ENCODE peak calls at places on chromosomes 7 and 10, in ten cellular contexts. Y is coronary artery; J is PC-9; U is osteocyte; O is B cell; X is Panc1; L is fibroblast of lung; Q is kidney epithelial cell; B is CD8-positive, alpha-beta T cell; W is stomach. K is an unnamed sample.

GRCh38 chr10:74598891-74599566 is 227.4 kb upstream of the KAT6B start:
- DNase-seq in W (no peak), O (no peak), J (no peak), B (no peak), Y (no peak), Q (no peak), U (no peak), X (no peak), L (peak), K (no peak)

GRCh38 chr7:92460109-92460508 is 12.8 kb downstream of the GATAD1 start:
- DNase-seq in J (peak), Q (no peak), U (no peak), O (no peak), W (no peak), Y (no peak), B (no peak), L (no peak), X (no peak), K (no peak)

GRCh38 chr7:122219253-122219865 is 75.3 kb upstream of the AASS start:
- DNase-seq in B (no peak), O (no peak), Y (no peak), U (no peak), L (peak), X (peak), W (no peak), J (no peak), Q (no peak), K (no peak)

GRCh38 chr10:121104476-121105111 is 253.4 kb downstream of the WDR11 start:
- DNase-seq in W (no peak), J (no peak), X (no peak), B (no peak), Q (no peak), U (no peak), L (no peak), O (no peak), Y (no peak), K (no peak)

GRCh38 chr10:35300063-35300699 is 36.1 kb upstream of the CCNY start:
- DNase-seq in Y (no peak), L (peak), J (no peak), O (peak), B (no peak), Q (no peak), W (no peak), U (peak), X (peak), K (no peak)

GRCh38 chr10:133030791-133031190 is 56.9 kb upstream of the ADGRA1 start:
- DNase-seq in J (no peak), O (no peak), U (no peak), Y (no peak), B (no peak), X (no peak), L (no peak), W (no peak), Q (no peak), K (no peak)

GRCh38 chr7:135929692-135930091 is 47.5 kb downstream of the MTPN start:
- DNase-seq in Q (no peak), L (no peak), W (no peak), O (no peak), J (no peak), X (no peak), U (no peak), Y (no peak), B (no peak), K (no peak)

GRCh38 chr7:132298782-132299181 is 277.5 kb downstream of the PLXNA4 start:
- DNase-seq in L (peak), B (no peak), Q (peak), U (no peak), X (no peak), J (no peak), W (no peak), Y (no peak), O (no peak), K (no peak)

GRCh38 chr7:88218836-88219605 is 817 bp downstream of the SRI start:
- DNase-seq in U (no peak), B (peak), W (peak), O (peak), J (peak), L (peak), Y (peak), X (no peak), Q (no peak), K (peak)

GRCh38 chr10:124644771-124645170 is 99.4 kb downstream of the FAM53B start:
- DNase-seq in X (no peak), J (no peak), L (no peak), W (no peak), Y (no peak), B (no peak), O (no peak), U (no peak), Q (no peak), K (no peak)

GRCh38 chr7:92742186-92742585 is 94.2 kb downstream of the CDK6 start:
- DNase-seq in X (no peak), W (no peak), B (no peak), O (no peak), L (no peak), U (no peak), J (no peak), Q (no peak), Y (no peak), K (no peak)

GRCh38 chr10:79293841-79294705 is 53.2 kb upstream of the PPIF start:
- DNase-seq in L (peak), W (no peak), X (no peak), B (no peak), Y (no peak), O (peak), Q (peak), J (peak), U (no peak), K (no peak)

GRCh38 chr7:6442114-6442513 is 5.6 kb downstream of the DAGLB start:
- DNase-seq in J (no peak), B (no peak), Y (no peak), Q (no peak), O (no peak), X (no peak), W (no peak), U (no peak), L (peak), K (no peak)

GRCh38 chr10:46546591-46547330 is 9.7 kb downstream of the GPRIN2 start:
- DNase-seq in U (peak), O (peak), W (peak), J (no peak), X (no peak), Q (no peak), B (no peak), Y (peak), L (no peak), K (no peak)

GRCh38 chr7:47568569-47568968 is 13.3 kb downstream of the TNS3 start:
- DNase-seq in X (no peak), B (no peak), W (no peak), U (no peak), Q (no peak), Y (no peak), J (no peak), L (no peak), O (no peak), K (no peak)

GRCh38 chr10:11908536-11908935 is 85.4 kb downstream of the PROSER2 start:
- DNase-seq in O (no peak), J (no peak), L (no peak), Q (no peak), B (no peak), W (no peak), U (no peak), X (no peak), Y (no peak), K (no peak)

GRCh38 chr7:50937727-50938126 is 155.0 kb upstream of the GRB10 start:
- DNase-seq in O (no peak), U (no peak), X (no peak), W (no peak), Q (no peak), B (no peak), Y (no peak), L (no peak), J (no peak), K (no peak)

GRCh38 chr7:42192851-42193456 is 44.1 kb downstream of the GLI3 start:
- DNase-seq in U (no peak), Y (no peak), Q (no peak), J (no peak), O (no peak), W (no peak), B (no peak), L (peak), X (no peak), K (no peak)

GRCh38 chr10:69861251-69862240 is 59.8 kb downstream of the COL13A1 start:
- DNase-seq in Q (peak), W (no peak), U (no peak), O (no peak), J (peak), Y (no peak), L (peak), X (peak), B (no peak), K (peak)

GRCh38 chr10:130810856-130811255 is 500.7 kb downstream of the TCERG1L start:
- DNase-seq in B (no peak), O (no peak), Q (no peak), J (no peak), W (no peak), L (no peak), Y (peak), X (no peak), U (peak), K (no peak)

GRCh38 chr10:59878915-59879314 is 27.4 kb downstream of the CCDC6 start:
- DNase-seq in W (no peak), Y (no peak), J (no peak), B (no peak), Q (no peak), O (no peak), X (no peak), L (no peak), U (no peak), K (no peak)

GRCh38 chr7:119219663-119220062 is 995.2 kb downstream of the ANKRD7 start:
- DNase-seq in B (no peak), W (no peak), X (no peak), Y (no peak), Q (no peak), J (no peak), O (no peak), L (no peak), U (no peak), K (no peak)

GRCh38 chr10:110664483-110665420 is 20.6 kb downstream of the RBM20 start:
- DNase-seq in W (no peak), Q (peak), X (peak), J (peak), O (no peak), Y (peak), L (peak), B (no peak), U (no peak), K (peak)

GRCh38 chr10:77103213-77103612 is 534.4 kb downstream of the KCNMA1 start:
- DNase-seq in Q (no peak), U (no peak), B (no peak), Y (no peak), L (no peak), J (no peak), W (no peak), X (no peak), O (no peak), K (no peak)

GRCh38 chr7:75888464-75889222 is 9.8 kb downstream of the RHBDD2 start:
- DNase-seq in Y (no peak), U (no peak), O (no peak), W (peak), B (no peak), X (no peak), L (no peak), Q (no peak), J (no peak), K (no peak)

GRCh38 chr10:48604408-48605263 is at the start of gene ARHGAP22:
- DNase-seq in Q (no peak), O (peak), U (peak), J (no peak), X (no peak), B (no peak), L (peak), W (no peak), Y (peak), K (no peak)

GRCh38 chr10:27564880-27565279 is 60.8 kb downstream of the RAB18 start:
- DNase-seq in J (no peak), O (no peak), U (no peak), B (no peak), W (no peak), Q (no peak), L (no peak), Y (no peak), X (no peak), K (no peak)

GRCh38 chr7:150442811-150443210 is 7.6 kb upstream of the GIMAP8 start:
- DNase-seq in X (no peak), Q (no peak), U (peak), Y (no peak), O (no peak), B (no peak), L (no peak), W (no peak), J (no peak), K (no peak)

GRCh38 chr7:34155225-34155908 is 250.0 kb downstream of the BMPER start:
- DNase-seq in W (no peak), X (no peak), B (no peak), L (peak), U (no peak), Q (peak), Y (no peak), J (no peak), O (no peak), K (peak)

DNA sequence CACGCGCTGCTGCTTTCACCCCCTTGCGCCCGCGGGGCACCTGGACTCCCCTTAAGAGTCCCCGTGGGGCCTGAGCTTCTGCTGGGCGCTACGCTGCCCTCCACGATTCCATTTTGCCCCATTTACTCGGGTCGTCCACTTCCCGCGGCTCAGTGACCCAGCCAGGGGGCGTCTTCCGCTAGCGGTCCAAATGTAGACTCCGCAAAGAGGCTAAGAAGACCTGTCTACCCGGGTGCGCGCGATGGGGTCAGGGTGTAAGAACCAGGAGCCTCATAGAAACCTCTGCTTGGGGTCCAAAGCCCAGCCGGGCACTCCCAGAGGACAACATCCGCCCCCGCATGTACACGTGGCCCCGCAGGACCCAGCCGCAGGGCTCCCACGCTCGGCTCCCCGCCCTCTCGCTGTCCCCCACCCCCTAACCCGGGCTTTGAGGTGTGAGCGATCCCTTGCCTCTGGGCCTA is 5.2 kb upstream of the HMX2 start:
- DNase-seq in U (no peak), O (no peak), B (no peak), L (no peak), Y (no peak), X (no peak), Q (no peak), J (no peak), W (no peak), K (no peak)
- TF ChIP-seq CTCF in U (no peak), O (no peak), B (no peak), L (no peak), Y (no peak), X (no peak), Q (peak), J (no peak), W (no peak), K (no peak)

DNA sequence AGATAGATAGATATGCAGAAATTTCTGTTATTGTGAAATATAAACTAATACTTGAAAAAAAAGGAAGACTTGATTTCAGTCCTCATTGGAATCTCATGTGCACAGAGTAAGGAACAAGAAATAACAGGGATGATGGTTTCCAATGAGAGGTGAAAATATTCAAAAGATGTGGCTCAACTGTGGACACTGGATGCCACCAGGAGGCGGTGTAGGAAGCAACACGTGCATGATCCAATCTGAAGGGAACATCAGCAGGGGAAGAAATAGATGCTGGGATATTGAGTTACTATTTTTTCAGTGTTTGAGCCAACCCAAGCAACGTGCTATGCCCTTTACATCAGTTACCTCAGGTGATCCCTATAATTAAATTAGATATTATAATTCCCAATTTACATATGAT is 710.8 kb upstream of the LRRTM3 start:
- DNase-seq in O (no peak), J (no peak), Y (no peak), L (no peak), W (no peak), X (no peak), B (no peak), U (no peak), Q (no peak), K (no peak)
- TF ChIP-seq CTCF in O (no peak), J (no peak), Y (no peak), L (no peak), W (no peak), X (peak), B (no peak), U (no peak), Q (no peak), K (peak)

DNA sequence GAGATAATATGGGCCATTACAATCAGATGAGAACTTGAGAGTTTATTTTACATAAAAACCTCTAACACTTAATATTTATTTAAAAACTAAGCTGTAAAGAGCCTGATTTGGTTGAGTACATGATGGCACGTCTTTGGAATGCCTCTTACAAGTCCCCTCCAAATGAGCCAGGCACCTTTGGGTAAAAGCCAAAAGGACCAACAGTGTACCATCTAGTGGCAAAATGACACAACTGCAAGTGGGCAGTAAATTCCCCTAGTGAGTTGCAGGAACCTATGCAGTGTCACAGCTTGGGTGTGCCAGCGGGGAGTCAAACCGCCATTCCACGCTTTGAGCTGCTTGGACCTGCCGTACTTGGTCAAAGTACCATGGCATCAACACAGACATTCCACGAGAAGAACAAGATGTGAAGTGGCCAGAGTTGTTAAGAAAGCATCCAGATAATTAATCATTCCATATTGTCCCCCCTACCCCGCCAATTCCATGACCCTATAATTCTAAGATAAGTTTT is 115.3 kb downstream of the SORBS1 start:
- DNase-seq in J (peak), X (peak), Y (peak), L (peak), U (no peak), O (peak), B (no peak), W (peak), Q (no peak), K (peak)
- TF ChIP-seq CTCF in J (peak), X (peak), Y (peak), L (peak), U (peak), O (peak), B (peak), W (no peak), Q (peak), K (peak)

GRCh38 chr7:101271021-101271420 is 26.1 kb upstream of the FIS1 start:
- DNase-seq in J (no peak), Q (no peak), U (no peak), O (no peak), L (no peak), Y (no peak), W (no peak), X (no peak), B (no peak), K (no peak)

GRCh38 chr7:101273126-101273525 is 28.2 kb upstream of the FIS1 start:
- DNase-seq in B (no peak), Q (no peak), W (no peak), U (no peak), Y (no peak), O (no peak), X (no peak), J (no peak), L (no peak), K (no peak)

GRCh38 chr7:101265622-101266516 is 21.0 kb upstream of the FIS1 start:
- DNase-seq in W (no peak), Y (no peak), U (no peak), X (no peak), B (no peak), J (no peak), Q (no peak), O (no peak), L (no peak), K (no peak)

DNA sequence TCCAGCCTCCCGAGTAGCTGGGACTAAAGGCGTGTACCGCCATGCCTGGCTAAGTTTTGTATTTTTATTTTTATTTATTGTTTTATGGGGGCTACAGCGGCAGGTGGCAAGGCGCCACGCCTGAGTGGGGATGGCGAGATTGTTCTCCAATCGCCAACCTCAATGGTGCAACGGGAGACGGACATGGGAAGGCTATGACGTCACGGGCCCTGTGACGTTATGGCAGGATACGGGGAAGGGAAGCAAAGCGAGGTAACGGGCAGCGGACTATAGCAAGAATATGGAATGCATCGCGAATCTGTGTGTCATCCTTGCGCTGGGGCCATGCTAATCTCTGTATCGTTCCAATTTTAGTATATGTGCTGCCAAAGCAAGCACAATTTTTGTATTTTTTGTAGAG is 24.8 kb upstream of the FIS1 start:
- DNase-seq in X (no peak), O (no peak), Y (no peak), U (no peak), B (no peak), Q (no peak), J (no peak), W (no peak), L (no peak), K (no peak)
- TF ChIP-seq CTCF in X (no peak), O (no peak), Y (no peak), U (no peak), B (no peak), Q (no peak), J (no peak), W (no peak), L (no peak), K (no peak)